ENCODE peak calls at places on chromosomes 7 and 10, in seven cellular contexts. I, C, Q, A, R, P and D are unnamed samples.

GRCh38 chr7:113519447-113519846 is 399.4 kb downstream of the PPP1R3A start:
- DNase-seq in I (no peak), C (no peak), Q (no peak), A (no peak), R (no peak), P (no peak), D (no peak)

GRCh38 chr7:38975944-38976392 is 1.7 kb upstream of the POU6F2 start:
- DNase-seq in I (no peak), C (no peak), Q (peak), A (no peak), R (no peak), P (peak), D (no peak)

GRCh38 chr7:12831024-12831423 is 143.6 kb downstream of the ARL4A start:
- DNase-seq in I (no peak), C (no peak), Q (no peak), A (no peak), R (no peak), P (no peak), D (no peak)

GRCh38 chr10:74930962-74931361 is 104.6 kb downstream of the KAT6B start:
- DNase-seq in I (no peak), C (no peak), Q (no peak), A (no peak), R (no peak), P (no peak), D (no peak)

GRCh38 chr10:92242910-92243671 is 47.8 kb downstream of the CPEB3 start:
- DNase-seq in I (peak), C (peak), Q (peak), A (peak), R (peak), P (peak), D (peak)

GRCh38 chr10:22230331-22230833 is 12.6 kb upstream of the EBLN1 start:
- DNase-seq in I (peak), C (peak), Q (peak), A (no peak), R (peak), P (peak), D (peak)

GRCh38 chr10:73865107-73865458 is 9.3 kb downstream of the CAMK2G start:
- DNase-seq in I (no peak), C (no peak), Q (no peak), A (no peak), R (no peak), P (no peak), D (no peak)

GRCh38 chr10:56091872-56092271 is 269.2 kb downstream of the ZWINT start:
- DNase-seq in I (no peak), C (no peak), Q (no peak), A (no peak), R (no peak), P (no peak), D (no peak)

GRCh38 chr7:132251327-132251659 is 325.0 kb downstream of the PLXNA4 start:
- DNase-seq in I (no peak), C (no peak), Q (peak), A (peak), R (no peak), P (peak), D (no peak)

GRCh38 chr7:113742377-113742776 is 176.4 kb downstream of the PPP1R3A start:
- DNase-seq in I (no peak), C (no peak), Q (no peak), A (no peak), R (no peak), P (no peak), D (no peak)

GRCh38 chr10:60778978-60779668 is 845 bp downstream of the CDK1 start:
- DNase-seq in I (no peak), C (no peak), Q (peak), A (no peak), R (peak), P (no peak), D (peak)

GRCh38 chr7:155702616-155703015 is 58.2 kb downstream of the RBM33 start:
- DNase-seq in I (no peak), C (no peak), Q (peak), A (no peak), R (no peak), P (no peak), D (peak)

DNA sequence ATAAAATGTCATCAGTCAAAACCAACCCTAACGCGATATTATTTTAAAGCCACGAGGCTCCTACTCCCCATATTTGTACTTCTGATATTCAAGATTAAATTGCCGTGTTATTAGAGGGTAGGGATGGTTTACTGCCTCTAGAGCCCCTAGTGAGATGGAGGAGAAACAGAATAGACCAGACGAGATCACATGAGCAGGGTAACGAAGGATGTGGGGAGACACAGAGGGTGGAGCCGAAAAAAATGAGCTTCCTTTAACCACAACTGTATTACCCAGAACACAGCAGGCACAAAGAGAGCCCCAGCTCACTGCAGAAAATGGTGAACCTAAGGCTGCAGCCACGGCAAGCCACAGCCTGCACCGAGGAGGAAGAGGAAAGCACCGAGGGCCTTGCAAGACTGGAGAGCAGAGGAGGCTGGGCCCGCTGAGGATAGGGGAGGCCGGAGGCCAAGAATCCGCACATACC is 14.3 kb downstream of the ZC3HAV1 start:
- DNase-seq in I (peak), C (no peak), Q (no peak), A (peak), R (peak), P (no peak), D (no peak)
- H3K4me3 ChIP-seq in I (peak), C (no peak), Q (no peak), A (no peak), R (peak), P (no peak), D (no peak)

GRCh38 chr7:19442016-19442785 is 266.6 kb downstream of the POLR1F start:
- DNase-seq in I (no peak), C (peak), Q (peak), A (no peak), R (peak), P (peak), D (peak)
- TF ChIP-seq CTCF in I (no peak), C (peak), Q (peak), A (no peak), R (peak), P (peak), D (peak)

GRCh38 chr7:23347007-23347681 is 48.0 kb downstream of the MALSU1 start:
- DNase-seq in I (no peak), C (no peak), Q (peak), A (no peak), R (no peak), P (no peak), D (no peak)

GRCh38 chr7:23346316-23346715 is 47.2 kb downstream of the MALSU1 start:
- DNase-seq in I (no peak), C (no peak), Q (no peak), A (no peak), R (peak), P (no peak), D (no peak)

GRCh38 chr7:23349484-23350157 is 50.5 kb downstream of the MALSU1 start:
- DNase-seq in I (no peak), C (peak), Q (peak), A (no peak), R (no peak), P (no peak), D (peak)

GRCh38 chr7:23350466-23350865 is 51.3 kb downstream of the MALSU1 start:
- DNase-seq in I (no peak), C (no peak), Q (no peak), A (no peak), R (no peak), P (no peak), D (no peak)

DNA sequence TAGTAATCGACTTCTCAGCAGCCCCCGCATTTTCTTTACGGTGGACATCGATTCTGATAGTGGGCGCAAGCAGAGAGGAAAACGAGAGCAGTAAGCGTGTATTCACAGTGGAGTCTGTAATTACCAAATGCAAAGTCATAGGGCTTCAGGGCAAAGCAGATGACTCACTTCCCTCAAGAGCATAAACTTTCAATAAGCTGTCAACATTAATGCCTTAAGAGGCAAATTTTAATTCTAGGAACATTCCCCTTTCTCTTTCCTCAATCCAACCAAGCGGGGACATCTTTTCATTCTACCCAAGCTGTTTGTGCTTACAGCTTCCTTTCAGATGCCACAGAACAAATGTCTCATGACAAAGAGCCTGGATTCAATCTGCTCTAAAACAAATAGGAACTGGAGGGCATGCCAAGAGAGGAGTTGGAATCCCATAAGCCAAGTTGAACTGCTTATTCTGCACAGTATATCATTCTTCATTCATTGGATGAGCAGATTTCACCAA is 48.6 kb downstream of the MALSU1 start:
- DNase-seq in I (no peak), C (peak), Q (peak), A (no peak), R (no peak), P (no peak), D (peak)
- H3K4me3 ChIP-seq in I (no peak), C (peak), Q (peak), A (no peak), R (no peak), P (no peak), D (no peak)

DNA sequence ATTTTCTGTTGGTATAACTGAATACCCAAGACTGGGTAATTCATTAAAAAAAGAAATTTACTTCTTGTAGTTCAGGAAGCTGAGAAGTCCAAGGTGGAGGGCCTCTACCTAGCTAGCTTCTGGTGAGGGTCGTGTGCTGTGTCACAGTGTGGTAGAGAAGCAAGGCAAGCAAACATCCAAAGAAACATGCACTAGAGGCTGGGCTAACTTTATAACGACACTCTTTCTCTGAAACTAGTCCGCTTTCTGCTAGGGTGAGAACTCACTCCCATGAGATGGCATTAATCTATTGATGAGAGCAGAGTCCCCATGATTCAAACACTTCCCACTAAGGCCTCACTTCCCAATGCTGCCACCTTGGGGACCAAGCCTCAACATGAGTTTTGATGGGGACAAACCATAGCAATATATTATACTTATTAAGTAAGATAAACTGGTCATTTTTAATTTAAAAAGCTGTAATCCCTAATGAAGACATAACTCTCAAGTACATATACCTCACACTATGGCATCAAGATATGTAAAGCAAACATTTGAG is 50.8 kb downstream of the PHYHIPL start:
- DNase-seq in I (no peak), C (no peak), Q (no peak), A (no peak), R (no peak), P (peak), D (no peak)
- TF ChIP-seq CTCF in I (no peak), C (peak), Q (no peak), A (no peak), R (no peak), P (peak), D (no peak)

DNA sequence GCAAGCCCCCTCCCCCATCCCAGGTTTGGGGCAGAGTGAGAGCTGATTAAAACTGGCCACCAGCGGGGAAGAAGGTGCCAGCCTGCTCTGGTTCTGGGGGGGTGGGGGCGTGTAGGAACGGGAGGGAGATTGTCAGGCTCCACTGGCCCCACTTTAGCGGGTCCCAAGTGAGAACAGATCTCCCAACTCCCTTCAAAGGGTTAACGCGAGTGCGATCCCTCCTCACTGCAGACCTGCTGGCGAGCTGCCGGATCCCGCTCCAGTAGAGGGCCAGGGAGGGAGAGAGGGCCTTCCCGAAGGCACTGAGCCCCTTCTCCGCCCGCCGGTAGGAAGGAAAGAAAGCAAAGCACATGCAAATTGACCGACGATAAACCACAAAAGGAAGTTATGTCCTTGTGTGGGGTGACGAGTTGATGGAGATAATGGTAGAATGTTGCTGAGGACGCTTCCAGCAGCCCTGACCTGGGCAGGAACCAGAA is 1.3 kb downstream of the NRG3 start:
- DNase-seq in I (no peak), C (no peak), Q (no peak), A (no peak), R (no peak), P (peak), D (no peak)
- H3K4me3 ChIP-seq in I (peak), C (no peak), Q (no peak), A (peak), R (no peak), P (peak), D (no peak)

DNA sequence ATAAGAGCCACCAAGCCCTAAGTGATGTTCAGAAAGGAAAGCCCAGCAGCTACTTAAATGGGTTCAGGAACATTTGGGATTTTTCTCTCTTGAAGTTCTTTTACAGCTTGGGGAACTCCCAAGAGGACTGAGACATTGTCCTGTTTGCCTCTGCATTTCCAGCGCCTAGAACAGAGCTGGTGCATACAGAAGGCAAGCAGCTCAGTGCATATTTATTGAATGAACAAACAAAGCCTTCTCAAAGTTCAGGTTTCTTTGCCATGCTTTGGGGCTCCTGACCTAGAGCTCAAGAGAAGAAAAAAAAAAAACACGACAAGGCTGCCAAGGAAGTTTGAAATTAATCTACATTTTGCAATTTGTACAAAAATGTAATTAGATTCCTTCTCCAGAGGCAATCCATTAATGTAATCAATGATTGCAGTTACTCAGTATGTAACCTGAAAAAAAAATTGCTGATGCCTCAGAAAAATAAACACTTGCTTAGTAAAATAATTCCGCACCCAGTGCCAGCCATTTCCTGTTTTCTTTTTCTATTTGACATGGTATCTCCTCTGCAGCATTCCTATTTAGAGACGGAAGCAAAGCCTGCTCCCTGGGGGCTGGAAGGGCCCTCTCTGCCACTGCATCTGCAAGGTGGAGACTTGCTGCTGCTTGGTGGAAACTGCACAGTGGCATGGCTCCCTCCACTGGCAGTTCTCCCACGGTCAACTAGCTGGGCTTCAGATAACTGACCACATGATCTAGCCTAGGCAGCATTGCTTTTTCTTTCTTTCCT is 157.3 kb downstream of the TMEM178B start:
- DNase-seq in I (no peak), C (peak), Q (peak), A (no peak), R (no peak), P (peak), D (peak)
- TF ChIP-seq CTCF in I (no peak), C (peak), Q (peak), A (no peak), R (no peak), P (peak), D (peak)

GRCh38 chr7:157335256-157335655 is 1.5 kb upstream of the DNAJB6 start:
- DNase-seq in I (no peak), C (no peak), Q (no peak), A (no peak), R (no peak), P (no peak), D (no peak)

GRCh38 chr7:157335991-157336382 is 817 bp upstream of the DNAJB6 start:
- DNase-seq in I (no peak), C (no peak), Q (no peak), A (no peak), R (no peak), P (peak), D (no peak)

GRCh38 chr7:157337316-157338149 is 729 bp downstream of the DNAJB6 start:
- DNase-seq in I (peak), C (no peak), Q (peak), A (peak), R (peak), P (no peak), D (peak)

GRCh38 chr7:157336383-157337315 is at the start of gene DNAJB6:
- DNase-seq in I (peak), C (peak), Q (peak), A (peak), R (peak), P (peak), D (peak)

DNA sequence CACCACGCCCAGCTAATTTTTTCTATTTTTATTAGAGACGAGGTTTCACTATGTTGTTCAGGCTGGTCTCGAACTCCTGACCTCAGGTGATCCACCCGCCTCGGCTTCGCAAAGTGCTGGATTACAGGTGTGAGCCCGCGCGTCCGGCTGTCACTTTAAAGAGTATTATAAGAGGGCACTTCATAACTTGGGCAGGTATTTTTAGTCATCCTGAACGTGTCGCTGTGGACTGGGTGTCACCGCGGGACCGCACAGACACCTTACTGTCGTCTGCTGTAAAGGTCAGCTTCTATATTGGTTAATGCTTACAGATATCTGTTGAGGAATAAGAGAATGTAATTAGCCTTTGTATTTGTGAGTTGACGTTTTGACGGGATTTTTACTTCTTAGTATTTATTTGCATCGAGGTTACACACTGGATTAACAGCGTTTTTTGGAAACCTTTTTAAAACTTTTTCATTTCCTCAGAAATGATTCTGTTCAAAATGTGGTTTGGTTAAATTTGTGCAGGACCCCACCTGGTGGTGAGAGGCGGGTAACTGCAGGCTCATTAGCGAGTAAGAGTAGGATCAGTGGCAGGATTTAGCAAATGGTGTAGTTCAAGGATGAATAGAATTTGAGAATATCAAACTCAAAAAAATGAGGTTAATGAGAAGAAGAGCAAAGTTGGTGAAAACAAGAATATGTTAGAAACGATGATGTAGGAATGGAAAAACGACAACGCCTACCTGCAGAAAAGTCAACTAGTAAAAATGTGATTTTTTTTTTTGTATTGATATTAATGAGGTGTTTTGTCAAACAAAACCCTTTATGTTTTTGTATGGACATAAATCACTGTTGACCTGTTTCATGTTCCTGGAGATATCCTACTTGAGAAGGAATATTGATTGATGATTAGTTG is 3.2 kb downstream of the DNAJB6 start:
- DNase-seq in I (peak), C (peak), Q (peak), A (peak), R (peak), P (peak), D (peak)
- H3K4me3 ChIP-seq in I (no peak), C (peak), Q (no peak), A (no peak), R (peak), P (peak), D (no peak)